ENCODE peak calls at places on chromosomes 6 and 20, in eight cellular contexts. V, J, Q, X, I, A, W and F are unnamed samples.

GRCh38 chr6:125918681-125919566 is 37.6 kb upstream of the HINT3 start:
- DNase-seq in J (no peak), V (peak; percentile 80), A (peak; percentile 79), X (peak; percentile 44), W (no peak), Q (peak; percentile 88), I (peak; percentile 76), F (peak; percentile 94)

GRCh38 chr20:2387180-2387577 is 6.5 kb downstream of the TGM6 start:
- DNase-seq in Q (no peak), J (peak; percentile 79), W (no peak), A (peak; percentile 44), V (no peak), X (peak; percentile 29), I (no peak), F (peak; percentile 41)

GRCh38 chr20:41889125-41889870 is 271.1 kb upstream of the CHD6 start:
- DNase-seq in X (no peak), V (no peak), W (no peak), A (peak; percentile 29), I (no peak), Q (no peak), J (peak; percentile 37), F (peak; percentile 2)

GRCh38 chr20:61254881-61255589 is 3.0 kb downstream of the CDH4 start:
- DNase-seq in W (no peak), I (no peak), V (peak; percentile 59), J (no peak), Q (no peak), X (no peak), A (peak; percentile 9), F (peak; percentile 74)

GRCh38 chr20:52975024-52975732 is 3.0 kb downstream of the TSHZ2 start:
- DNase-seq in Q (peak; percentile 30), A (peak; percentile 38), J (no peak), W (no peak), X (no peak), V (no peak), I (no peak), F (no peak)

GRCh38 chr6:28922004-28922840 is 1.6 kb downstream of the TRIM27 start:
- DNase-seq in A (peak; percentile 92), Q (peak; percentile 66), I (peak; percentile 16), X (no peak), J (no peak), V (peak; percentile 56), W (no peak), F (peak; percentile 88)

GRCh38 chr6:84967389-84967788 is 203.0 kb upstream of the TBX18 start:
- DNase-seq in I (no peak), V (no peak), Q (peak; percentile 42), X (no peak), J (peak; percentile 65), W (no peak), A (peak; percentile 42), F (peak; percentile 57)

GRCh38 chr6:27214126-27214601 is 33.3 kb upstream of the PRSS16 start:
- DNase-seq in W (no peak), J (no peak), I (no peak), X (no peak), V (no peak), Q (no peak), A (no peak), F (no peak)

GRCh38 chr20:43448748-43449535 is 8.8 kb upstream of the SRSF6 start:
- DNase-seq in X (no peak), I (no peak), W (no peak), V (peak; percentile 10), A (peak; percentile 74), J (peak; percentile 66), Q (peak; percentile 4), F (peak; percentile 57)

GRCh38 chr20:23889775-23890187 is 10.2 kb upstream of the CST5 start:
- DNase-seq in A (peak; percentile 84), J (peak; percentile 82), V (peak; percentile 15), Q (peak; percentile 28), I (peak; percentile 30), W (peak; percentile 78), X (peak; percentile 22), F (peak; percentile 62)

GRCh38 chr20:5844063-5844681 is 94.0 kb downstream of the SHLD1 start:
- DNase-seq in W (no peak), Q (peak; percentile 38), X (peak; percentile 66), J (no peak), V (no peak), I (no peak), A (peak; percentile 76), F (peak; percentile 41)

GRCh38 chr6:25326958-25327357 is 47.8 kb downstream of the CARMIL1 start:
- DNase-seq in W (no peak), Q (no peak), X (no peak), A (no peak), V (no peak), I (no peak), J (no peak), F (no peak)